ENCODE peak calls at places on chromosomes 1 and 21, in five cellular contexts. I, N, A, W and L are unnamed samples.

GRCh38 chr1:78101514-78101913 is 55.7 kb downstream of the GIPC2 start:
- DNase-seq in A (no peak), I (no peak), W (peak; percentile 97), N (peak; percentile 97), L (no peak)

GRCh38 chr1:27299385-27300252 is 22.3 kb upstream of the TMEM222 start:
- DNase-seq in I (no peak), W (peak; percentile 99), N (peak; percentile 99), A (peak; percentile 88), L (no peak)

GRCh38 chr1:220221670-220222069 is 50.6 kb downstream of the RAB3GAP2 start:
- DNase-seq in W (no peak), I (no peak), N (no peak), A (no peak), L (no peak)

GRCh38 chr1:156502749-156503671 is 2.4 kb upstream of the MEF2D start:
- DNase-seq in W (peak; percentile 94), A (peak; percentile 81), N (peak; percentile 95), I (no peak), L (no peak)

GRCh38 chr1:246450485-246451251 is 56.4 kb downstream of the SMYD3 start:
- DNase-seq in A (no peak), I (no peak), N (peak; percentile 49), W (peak; percentile 42), L (peak; percentile 42)

GRCh38 chr1:7290971-7291970 is 479.8 kb upstream of the VAMP3 start:
- DNase-seq in I (no peak), A (peak; percentile 35), W (peak; percentile 80), N (peak; percentile 43), L (no peak)

GRCh38 chr1:203229471-203230178 is at the start of gene CHIT1:
- DNase-seq in W (no peak), A (no peak), N (no peak), I (no peak), L (peak; percentile 14)

GRCh38 chr21:14479387-14479786 is 66.7 kb downstream of the SAMSN1 start:
- DNase-seq in N (no peak), A (no peak), I (no peak), W (no peak), L (no peak)

GRCh38 chr1:48773133-48773532 is 3.6 kb downstream of the BEND5 start:
- DNase-seq in N (no peak), W (no peak), I (no peak), A (no peak), L (no peak)
- TF ChIP-seq CTCF in N (no peak), W (no peak), I (no peak), A (no peak), L (no peak)

GRCh38 chr1:226455843-226456242 is 48.0 kb upstream of the PARP1 start:
- DNase-seq in A (no peak), I (no peak), N (no peak), W (no peak), L (no peak)

GRCh38 chr1:226452981-226453380 is 45.1 kb upstream of the PARP1 start:
- DNase-seq in A (no peak), W (no peak), I (no peak), N (no peak), L (no peak)

GRCh38 chr1:226457307-226457712 is 49.4 kb upstream of the PARP1 start:
- DNase-seq in I (peak; percentile 46), W (peak; percentile 33), N (peak; percentile 34), A (no peak), L (no peak)
- TF ChIP-seq CTCF in I (peak; percentile 50), W (no peak), N (no peak), A (no peak), L (no peak)

GRCh38 chr21:23578027-23578426 is 2029.3 kb downstream of the MRPL39 start:
- DNase-seq in I (no peak), A (no peak), W (no peak), N (no peak), L (no peak)
- TF ChIP-seq CTCF in I (no peak), A (no peak), W (no peak), N (no peak), L (no peak)

DNA sequence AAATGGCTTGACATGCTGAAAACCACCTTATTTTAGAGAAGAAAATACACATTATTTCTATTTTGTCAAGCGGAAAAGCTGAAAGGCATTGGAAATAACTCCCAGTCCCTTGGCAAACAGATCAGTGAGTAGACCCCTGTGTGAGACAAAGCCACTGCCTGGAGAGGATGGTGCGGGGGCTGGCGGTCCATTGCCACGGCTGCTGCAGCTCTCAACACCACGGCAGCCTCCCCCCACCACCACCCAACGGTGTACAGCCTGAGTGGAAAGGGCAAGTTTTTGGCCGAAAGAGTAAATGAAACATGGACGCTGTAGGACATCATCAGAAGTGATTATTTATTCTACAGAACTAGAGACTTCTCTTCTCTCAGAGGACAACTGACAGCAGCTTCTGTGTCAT is 84.6 kb downstream of the PEX14 start:
- DNase-seq in I (no peak), A (no peak), W (no peak), N (no peak), L (no peak)
- TF ChIP-seq CTCF in I (no peak), A (no peak), W (no peak), N (no peak), L (no peak)